ENCODE peak calls at places on chromosome 6, in ten cellular contexts. L, X, W, Q, N, Z, J, G, T and C are unnamed samples.

GRCh38 chr6:136464874-136465273 is 85.3 kb downstream of the MAP7 start:
- DNase-seq in N (no peak), L (no peak), G (no peak), W (no peak), J (no peak), Q (no peak), T (no peak), X (no peak), Z (no peak), C (no peak)

GRCh38 chr6:54737247-54737646 is 109.3 kb upstream of the FAM83B start:
- DNase-seq in Q (no peak), L (no peak), T (no peak), N (no peak), Z (no peak), X (no peak), J (peak), G (peak), W (no peak), C (no peak)

GRCh38 chr6:24927234-24927955 is 8.4 kb downstream of the RIPOR2 start:
- DNase-seq in Z (no peak), L (no peak), W (no peak), X (no peak), G (no peak), J (no peak), N (no peak), T (no peak), Q (no peak), C (no peak)

GRCh38 chr6:112936476-112936875 is 589.3 kb downstream of the RFPL4B start:
- DNase-seq in G (no peak), L (peak), Z (peak), J (peak), Q (peak), T (no peak), X (no peak), W (no peak), N (no peak), C (no peak)

GRCh38 chr6:118860880-118861279 is 33.1 kb upstream of the ASF1A start:
- DNase-seq in X (no peak), T (no peak), L (no peak), Z (no peak), W (no peak), G (no peak), Q (no peak), N (no peak), J (no peak), C (no peak)

GRCh38 chr6:75188221-75188620 is 17.6 kb downstream of the COL12A1 start:
- DNase-seq in Z (no peak), Q (no peak), T (no peak), X (no peak), W (no peak), N (no peak), L (no peak), J (no peak), G (no peak), C (no peak)

GRCh38 chr6:107730106-107730505 is 94.0 kb downstream of the SCML4 start:
- DNase-seq in X (no peak), J (no peak), T (no peak), Z (no peak), L (no peak), N (no peak), G (no peak), Q (no peak), W (no peak), C (no peak)

GRCh38 chr6:153989989-153990388 is 49.1 kb upstream of the OPRM1 start:
- DNase-seq in Q (no peak), J (no peak), X (no peak), Z (no peak), W (no peak), L (no peak), G (no peak), T (peak), N (no peak), C (no peak)

GRCh38 chr6:158799051-158799792 is 19.9 kb downstream of the EZR start:
- DNase-seq in X (no peak), Z (peak), G (no peak), N (no peak), L (peak), J (peak), T (no peak), W (no peak), Q (peak), C (peak)

GRCh38 chr6:31531162-31531561 is 2.4 kb downstream of the MCCD1 start:
- DNase-seq in N (no peak), X (no peak), G (no peak), W (no peak), T (no peak), Z (no peak), L (no peak), J (no peak), Q (no peak), C (no peak)

DNA sequence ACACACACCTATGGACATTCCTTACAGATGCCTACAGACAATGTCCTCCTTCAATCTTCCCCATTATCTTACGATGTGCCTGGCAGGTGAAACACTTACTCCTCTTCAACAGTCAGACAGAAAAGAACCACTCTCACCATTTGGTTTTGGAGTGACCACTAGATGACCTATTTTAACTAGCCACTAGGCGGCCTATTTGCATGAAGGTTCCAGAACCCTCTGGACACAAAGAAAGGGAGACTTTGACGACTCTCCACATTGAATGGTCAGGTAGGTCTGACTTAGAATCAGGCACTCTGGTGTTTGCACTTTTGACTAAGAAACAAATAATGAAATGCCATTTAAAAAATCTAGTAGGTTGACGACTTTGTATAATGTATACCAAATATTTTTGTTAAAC is 42.0 kb downstream of the PNLDC1 start:
- DNase-seq in T (no peak), N (no peak), Q (peak), J (peak), G (no peak), Z (no peak), L (no peak), X (no peak), W (no peak), C (no peak)
- TF ChIP-seq CTCF in T (peak), N (peak), Q (peak), J (peak), G (peak), Z (peak), L (peak), X (peak), W (peak), C (peak)

DNA sequence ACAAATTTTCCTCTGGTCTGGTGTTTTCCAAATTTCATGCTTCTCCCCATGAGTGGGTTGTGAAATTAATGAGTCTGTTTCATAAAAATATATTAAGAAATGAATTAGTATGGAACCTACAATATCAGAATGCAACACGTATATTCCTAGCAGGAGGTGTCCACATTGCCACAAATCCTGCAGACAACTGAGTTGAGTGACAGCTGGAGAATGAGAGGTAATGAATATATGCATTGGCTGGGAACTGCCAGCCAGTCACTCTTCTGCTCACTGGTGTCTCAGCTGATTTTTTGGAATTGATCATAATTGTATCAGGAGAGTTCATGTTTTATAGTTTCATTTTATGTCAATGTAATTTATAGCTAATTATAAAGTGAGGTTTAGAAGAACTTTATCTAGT is 6.3 kb upstream of the ARFGEF3 start:
- DNase-seq in Z (no peak), W (no peak), X (no peak), L (no peak), T (no peak), G (no peak), Q (no peak), J (no peak), N (no peak), C (no peak)
- TF ChIP-seq CTCF in Z (no peak), W (no peak), X (no peak), L (no peak), T (no peak), G (no peak), Q (no peak), J (no peak), N (no peak), C (no peak)

GRCh38 chr6:46652232-46652602 is 401 bp downstream of the CYP39A1 start:
- DNase-seq in L (no peak), X (no peak), W (no peak), Z (no peak), T (no peak), J (no peak), G (no peak), N (no peak), Q (no peak), C (no peak)

GRCh38 chr6:46653439-46653942 is 716 bp downstream of the SLC25A27 start:
- DNase-seq in W (no peak), Q (no peak), J (no peak), G (no peak), N (no peak), Z (no peak), L (peak), X (no peak), T (no peak), C (no peak)

GRCh38 chr6:46657642-46658041 is 4.9 kb downstream of the SLC25A27 start:
- DNase-seq in Z (no peak), N (no peak), T (no peak), L (no peak), G (no peak), X (no peak), Q (no peak), J (no peak), W (no peak), C (no peak)

GRCh38 chr6:46652603-46653438 is at the start of the genes CYP39A1 and SLC25A27:
- DNase-seq in T (peak), G (peak), N (peak), Q (peak), W (peak), X (peak), J (peak), Z (peak), L (peak), C (peak)

DNA sequence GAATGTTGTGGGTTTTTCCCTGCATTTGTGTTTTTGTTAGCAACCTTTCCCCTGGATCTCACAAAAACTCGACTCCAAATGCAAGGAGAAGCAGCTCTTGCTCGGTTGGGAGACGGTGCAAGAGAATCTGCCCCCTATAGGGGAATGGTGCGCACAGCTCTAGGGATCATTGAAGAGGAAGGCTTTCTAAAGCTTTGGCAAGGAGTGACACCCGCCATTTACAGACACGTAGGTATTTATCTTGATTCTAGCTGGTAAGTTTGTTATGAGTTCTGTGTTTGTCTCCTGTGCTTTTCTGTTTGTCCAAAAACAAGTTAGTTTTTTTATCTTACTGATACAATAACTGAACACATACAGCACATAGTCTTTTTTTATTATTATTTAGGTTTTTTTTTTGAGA is 3.0 kb downstream of the SLC25A27 start:
- DNase-seq in Z (no peak), J (peak), W (no peak), N (no peak), T (no peak), Q (peak), G (no peak), X (no peak), L (no peak), C (peak)
- TF ChIP-seq CTCF in Z (peak), J (peak), W (no peak), N (no peak), T (peak), Q (peak), G (peak), X (peak), L (peak), C (no peak)

DNA sequence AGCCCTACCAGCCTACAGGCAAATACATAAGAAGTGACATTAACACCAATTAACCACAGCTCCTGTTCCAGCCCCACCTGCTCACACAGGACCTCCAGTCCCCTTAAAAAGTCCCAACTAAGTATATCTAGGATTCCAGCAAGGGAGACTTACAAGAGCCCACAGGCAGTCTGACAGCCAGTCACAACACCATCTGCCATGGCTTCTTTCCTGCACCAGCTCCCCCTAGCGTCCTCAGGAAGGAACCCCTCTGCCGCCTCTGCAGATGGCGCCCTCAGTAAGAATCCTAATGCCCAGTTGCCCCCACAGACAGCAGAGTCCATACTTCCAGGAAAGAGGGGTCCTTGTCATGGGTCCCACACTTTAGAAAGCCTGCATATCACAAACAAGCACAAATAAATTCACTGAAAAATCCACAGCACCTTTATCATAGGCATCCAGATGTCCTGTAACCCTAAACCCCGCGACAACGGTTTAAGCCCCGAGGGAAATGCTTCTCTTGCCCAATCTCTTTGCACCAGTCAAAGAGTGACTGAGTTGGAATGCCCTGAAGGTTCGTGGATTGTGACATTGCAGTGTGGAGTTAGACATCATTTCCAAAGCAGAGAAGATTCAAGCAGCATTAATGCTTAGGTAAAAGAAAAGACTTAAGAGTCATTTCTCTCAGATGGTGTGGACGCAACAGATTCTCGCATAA is 121.9 kb downstream of the HIVEP2 start:
- DNase-seq in J (no peak), L (no peak), Z (no peak), G (no peak), N (no peak), X (no peak), T (no peak), Q (no peak), W (no peak), C (no peak)
- TF ChIP-seq CTCF in J (peak), L (peak), Z (peak), G (no peak), N (no peak), X (no peak), T (peak), Q (peak), W (peak), C (no peak)

DNA sequence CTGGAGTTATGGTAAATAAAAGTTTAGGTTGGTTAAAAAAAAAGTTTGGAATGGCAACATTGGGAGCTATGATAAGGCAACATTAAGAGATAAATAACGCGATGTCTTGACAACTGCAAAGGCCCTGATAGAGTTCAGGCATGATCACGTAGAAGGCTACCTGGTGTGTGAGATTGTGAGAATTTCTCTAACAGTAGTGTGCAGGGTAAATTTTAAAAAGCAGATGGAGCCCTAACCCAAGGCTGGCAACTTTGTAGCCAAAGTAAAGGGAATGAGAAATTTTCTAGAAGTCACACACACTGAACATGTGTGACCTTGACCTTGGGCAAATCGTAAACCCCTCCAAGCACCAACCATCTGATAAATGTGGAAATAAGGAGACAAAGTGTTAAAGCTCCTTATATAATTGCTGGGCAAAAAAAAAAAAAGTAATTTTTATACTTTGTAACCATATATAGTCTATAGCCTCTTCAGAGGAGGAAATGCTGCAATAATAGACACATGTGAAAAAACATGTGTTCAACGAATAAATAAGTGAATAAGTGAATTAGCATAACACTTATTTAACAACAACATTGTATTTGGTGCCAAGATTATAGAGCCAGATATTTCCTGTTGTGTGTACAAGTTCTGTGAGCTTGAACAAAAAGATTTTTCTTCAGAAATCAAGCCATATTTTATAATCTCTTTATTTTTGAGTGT is 18.2 kb downstream of the KCNQ5 start:
- DNase-seq in N (no peak), T (no peak), X (no peak), Z (no peak), J (no peak), L (no peak), G (no peak), Q (no peak), W (no peak), C (no peak)
- TF ChIP-seq CTCF in N (no peak), T (peak), X (no peak), Z (peak), J (no peak), L (no peak), G (no peak), Q (peak), W (no peak), C (no peak)

GRCh38 chr6:51618563-51618962 is 468.9 kb downstream of the PKHD1 start:
- DNase-seq in Q (no peak), W (no peak), J (no peak), Z (no peak), X (no peak), T (no peak), N (no peak), L (no peak), G (no peak), C (no peak)
- TF ChIP-seq CTCF in Q (no peak), W (peak), J (peak), Z (no peak), X (peak), T (peak), N (peak), L (no peak), G (peak), C (no peak)

DNA sequence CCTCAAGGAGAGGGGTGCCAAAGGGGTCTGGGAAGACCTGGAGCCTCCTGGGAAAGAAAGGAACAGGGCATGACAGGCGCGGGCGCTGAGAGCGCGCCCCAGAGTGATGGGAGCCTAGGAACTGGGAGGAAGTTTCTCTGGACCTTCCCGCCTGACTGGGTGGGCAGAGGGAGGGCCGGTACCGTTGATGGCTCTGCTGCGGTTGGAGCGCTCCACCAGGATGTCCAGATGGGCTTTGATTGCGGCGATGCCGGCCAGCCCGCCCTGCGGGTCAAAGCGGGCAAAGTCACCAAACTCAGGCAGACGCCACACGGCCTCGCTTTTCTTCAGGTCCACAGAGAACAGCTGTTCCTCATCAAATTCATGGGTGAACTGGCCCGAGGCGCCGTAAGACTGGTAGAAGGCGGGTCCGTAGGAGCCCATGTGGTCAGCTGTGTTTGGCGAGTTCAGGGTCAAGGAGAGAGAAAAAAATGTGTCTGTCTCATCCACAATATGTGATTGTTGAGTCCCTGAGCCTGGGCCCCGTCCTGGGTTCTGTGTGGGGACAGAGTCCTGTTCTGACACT is 1.5 kb downstream of the HLA-DOA start:
- DNase-seq in T (no peak), W (no peak), X (no peak), J (no peak), Q (no peak), L (no peak), G (no peak), Z (no peak), N (no peak), C (no peak)
- TF ChIP-seq CTCF in T (no peak), W (no peak), X (no peak), J (no peak), Q (no peak), L (no peak), G (no peak), Z (no peak), N (no peak), C (no peak)

DNA sequence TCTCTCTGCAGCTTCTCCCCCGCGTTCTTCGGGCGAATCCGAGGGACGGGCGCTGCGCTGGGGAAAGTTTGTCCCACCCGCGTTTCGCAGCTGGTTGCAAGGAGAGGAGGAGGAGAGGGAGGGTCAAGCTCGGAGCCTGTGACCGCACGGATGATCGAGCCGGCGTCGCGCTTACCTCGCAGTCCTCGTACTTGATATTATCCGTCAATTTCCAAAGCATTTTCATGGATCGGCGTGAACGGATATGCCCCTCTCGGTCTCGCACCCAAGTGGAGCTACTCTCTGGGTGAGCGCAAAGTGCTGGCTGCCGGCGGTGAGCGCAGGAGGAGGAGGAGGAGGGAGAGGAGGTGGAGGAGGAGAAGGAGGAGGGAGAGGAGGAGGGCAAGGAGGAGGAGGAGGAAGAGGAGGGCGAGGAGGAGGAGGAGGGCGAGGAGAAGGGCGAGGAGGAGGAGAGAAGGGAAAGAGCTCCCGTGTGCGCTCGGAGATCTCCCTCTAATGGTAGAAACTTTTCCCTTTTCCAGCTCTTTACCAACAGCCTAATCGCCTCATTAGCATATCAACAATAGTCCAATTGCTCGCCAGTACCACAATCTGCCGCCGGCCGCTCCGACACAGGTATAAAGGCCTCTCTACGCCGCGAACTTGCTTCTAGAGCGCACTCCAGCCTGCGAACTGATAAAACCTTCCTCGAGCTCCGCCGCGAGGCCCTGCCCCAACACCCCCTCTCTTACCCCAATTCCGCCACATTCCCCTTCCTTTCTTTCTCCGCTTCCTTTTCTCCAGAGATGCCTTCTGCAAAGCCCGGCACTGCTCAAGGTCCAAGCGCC is at the start of gene TFAP2A:
- DNase-seq in N (peak), W (no peak), G (no peak), T (no peak), J (peak), Z (no peak), L (no peak), Q (peak), X (no peak), C (no peak)
- TF ChIP-seq CTCF in N (peak), W (no peak), G (no peak), T (peak), J (no peak), Z (peak), L (peak), Q (peak), X (no peak), C (peak)

GRCh38 chr6:154995241-154996162 is at the start of gene TIAM2:
- DNase-seq in W (peak), T (no peak), N (peak), X (no peak), Q (peak), Z (no peak), G (no peak), J (no peak), L (peak), C (no peak)
- TF ChIP-seq CTCF in W (no peak), T (no peak), N (no peak), X (no peak), Q (no peak), Z (no peak), G (no peak), J (no peak), L (no peak), C (no peak)